ENCODE peak calls at places on chromosome 9, in five cellular contexts. M is right cardiac atrium, L is cardiac muscle cell, O is transverse colon, N is gastrocnemius medialis. S is an unnamed sample.
A peak's percentile ranks its signal among the peaks of the same experiment; 100 is the strongest.

GRCh38 chr9:124450241-124450924 is at the start of gene ADGRD2:
- DNase-seq in M (peak; percentile 68), L (peak; percentile 72), O (no peak), N (no peak), S (no peak)

GRCh38 chr9:128340691-128341434 is 536 bp downstream of the SLC27A4 start:
- DNase-seq in M (no peak), L (peak; percentile 6), O (peak; percentile 27), N (no peak), S (no peak)

GRCh38 chr9:125551781-125552180 is 155.2 kb downstream of the MAPKAP1 start:
- DNase-seq in M (no peak), L (no peak), O (no peak), N (no peak), S (no peak)

GRCh38 chr9:2729721-2730120 is 12.4 kb downstream of the KCNV2 start:
- DNase-seq in M (no peak), L (no peak), O (no peak), N (no peak), S (no peak)

GRCh38 chr9:13427587-13427986 is 148.1 kb upstream of the MPDZ start:
- DNase-seq in M (no peak), L (peak; percentile 73), O (no peak), N (no peak), S (no peak)

GRCh38 chr9:132670359-132670815 is at the start of gene GTF3C4:
- DNase-seq in M (peak; percentile 95), L (peak; percentile 92), O (peak; percentile 87), N (peak; percentile 74), S (peak; percentile 89)

GRCh38 chr9:8356406-8356805 is 556.8 kb upstream of the DMAC1 start:
- DNase-seq in M (no peak), L (no peak), O (no peak), N (no peak), S (no peak)

GRCh38 chr9:86099695-86100364 is 472 bp upstream of the GOLM1 start:
- DNase-seq in M (no peak), L (peak; percentile 49), O (peak; percentile 75), N (no peak), S (no peak)

GRCh38 chr9:134069536-134070399 is 1.9 kb upstream of the BRD3 start:
- DNase-seq in M (peak; percentile 49), L (no peak), O (no peak), N (peak; percentile 13), S (no peak)

GRCh38 chr9:37496020-37496419 is 10.3 kb downstream of the POLR1E start:
- DNase-seq in M (no peak), L (no peak), O (no peak), N (no peak), S (no peak)

GRCh38 chr9:37497320-37497719 is 11.6 kb downstream of the POLR1E start:
- DNase-seq in M (no peak), L (no peak), O (no peak), N (no peak), S (no peak)

GRCh38 chr9:37501957-37502596 is 16.3 kb downstream of the POLR1E start:
- DNase-seq in M (no peak), L (no peak), O (no peak), N (no peak), S (no peak)

GRCh38 chr9:37498457-37498856 is 12.7 kb downstream of the POLR1E start:
- DNase-seq in M (no peak), L (no peak), O (no peak), N (no peak), S (no peak)

DNA sequence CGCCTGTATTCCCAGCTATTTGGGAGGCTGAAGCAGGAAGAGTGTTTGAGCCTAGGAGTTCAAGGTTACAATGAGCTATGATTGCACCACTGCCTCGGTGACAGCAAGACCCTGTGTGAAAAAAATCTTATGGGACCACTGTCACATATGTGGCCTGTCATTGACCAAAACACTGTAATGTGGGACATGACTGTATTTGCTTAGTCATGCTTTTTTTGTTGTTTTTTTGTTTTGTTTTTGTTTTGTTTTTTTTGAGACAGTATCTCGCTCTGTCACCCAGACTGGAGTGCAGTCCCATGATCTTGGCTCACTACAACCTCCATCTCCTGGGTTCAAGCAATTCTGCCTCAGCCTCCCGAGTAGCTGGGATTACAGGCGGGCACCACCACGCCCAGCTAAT is 13.5 kb downstream of the POLR1E start:
- DNase-seq in M (no peak), L (no peak), O (no peak), N (no peak), S (no peak)
- H3K4me3 ChIP-seq in M (no peak overlapping the region), L (no peak overlapping the region), O (no peak overlapping the region), N (no peak overlapping the region), S (no peak overlapping the region)

GRCh38 chr9:129490583-129491485 is 130.1 kb downstream of the C9orf50 start:
- DNase-seq in M (peak; percentile 73), L (no peak), O (no peak), N (no peak), S (no peak)
- H3K4me1 ChIP-seq in M (peaks cover 22% of the 10 kb centered on the region), L (peaks cover 28% of the 10 kb centered on the region), O (peaks cover 69% of the 10 kb centered on the region), N (peaks cover 34% of the 10 kb centered on the region), S (peaks cover 43% of the 10 kb centered on the region)

GRCh38 chr9:122090981-122091380 is 2.1 kb downstream of the TTLL11 start:
- DNase-seq in M (no peak), L (no peak), O (no peak), N (no peak), S (no peak)
- H3K4me3 ChIP-seq in M (no peak overlapping the region), L (no peak overlapping the region), O (no peak overlapping the region), N (peak overlapping the region; percentile 79), S (peak overlapping the region; percentile 92)

DNA sequence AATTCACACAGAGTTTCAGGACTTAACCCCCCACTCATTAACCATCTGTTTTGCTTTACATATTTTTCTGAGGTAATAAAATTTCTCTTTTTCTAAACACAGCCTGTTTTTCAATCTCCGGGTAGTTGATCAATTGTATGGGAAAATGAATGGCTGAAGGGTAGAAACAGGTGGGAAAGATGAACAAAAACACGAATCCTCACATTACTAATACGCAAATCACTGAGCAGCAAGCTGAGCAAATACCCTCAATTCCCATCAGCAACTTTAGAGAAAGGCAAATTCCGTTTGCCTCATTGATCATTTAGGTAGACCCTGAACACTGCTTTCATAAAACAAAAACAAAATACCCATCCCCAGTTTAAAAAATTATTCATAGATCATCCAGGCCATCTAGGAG is 1.9 kb upstream of the CD274 start:
- DNase-seq in M (no peak), L (no peak), O (no peak), N (no peak), S (no peak)
- H3K4me1 ChIP-seq in M (peaks cover 2% of the 10 kb centered on the region), L (no peaks in the 10 kb centered on the region), O (no peaks in the 10 kb centered on the region), N (peaks cover 13% of the 10 kb centered on the region), S (peaks cover 16% of the 10 kb centered on the region)

GRCh38 chr9:20985851-20986600 is 45.4 kb downstream of the HACD4 start:
- DNase-seq in M (no peak), L (no peak), O (no peak), N (no peak), S (no peak)

GRCh38 chr9:20984471-20984870 is 47.0 kb downstream of the HACD4 start:
- DNase-seq in M (no peak), L (no peak), O (no peak), N (no peak), S (no peak)

GRCh38 chr9:20980713-20981481 is 50.5 kb downstream of the HACD4 start:
- DNase-seq in M (no peak), L (no peak), O (no peak), N (no peak), S (no peak)

GRCh38 chr9:20981486-20981885 is 50.0 kb downstream of the HACD4 start:
- DNase-seq in M (no peak), L (no peak), O (no peak), N (no peak), S (no peak)
- H3K4me3 ChIP-seq in M (no peak overlapping the region), L (no peak overlapping the region), O (no peak overlapping the region), N (no peak overlapping the region), S (peak overlapping the region; percentile 31)

DNA sequence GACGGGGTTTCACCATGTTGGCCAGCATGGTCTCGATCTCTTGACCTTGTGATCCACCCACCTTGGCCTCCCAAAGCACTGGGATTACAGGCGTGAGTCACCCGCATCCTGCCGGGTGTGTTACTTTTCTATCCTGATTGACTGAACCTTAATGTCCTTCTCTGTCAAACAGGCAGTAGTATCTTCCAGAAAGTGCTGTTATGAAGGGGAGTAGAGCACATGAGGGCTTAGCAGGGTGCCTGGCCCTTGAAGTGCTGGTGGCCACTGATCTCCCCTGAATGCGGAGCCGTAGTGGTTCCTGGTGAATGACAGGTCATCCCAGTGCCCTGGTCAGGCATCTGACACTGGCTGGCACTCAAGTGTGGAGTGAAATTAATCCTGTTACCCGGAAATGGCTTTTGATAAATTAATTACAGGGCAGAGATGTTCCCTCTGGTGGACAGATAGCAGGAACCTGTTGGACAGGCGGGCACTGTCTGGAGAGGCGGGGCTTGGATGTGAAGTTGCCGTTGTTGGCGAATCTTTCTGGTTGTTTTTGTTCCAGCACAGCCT is 28.4 kb downstream of the PRRC2B start:
- DNase-seq in M (peak; percentile 32), L (no peak), O (no peak), N (peak; percentile 57), S (no peak)
- H3K4me1 ChIP-seq in M (peaks cover 31% of the 10 kb centered on the region), L (peaks cover 49% of the 10 kb centered on the region), O (peaks cover 60% of the 10 kb centered on the region), N (peaks cover 71% of the 10 kb centered on the region), S (peaks cover 30% of the 10 kb centered on the region)

DNA sequence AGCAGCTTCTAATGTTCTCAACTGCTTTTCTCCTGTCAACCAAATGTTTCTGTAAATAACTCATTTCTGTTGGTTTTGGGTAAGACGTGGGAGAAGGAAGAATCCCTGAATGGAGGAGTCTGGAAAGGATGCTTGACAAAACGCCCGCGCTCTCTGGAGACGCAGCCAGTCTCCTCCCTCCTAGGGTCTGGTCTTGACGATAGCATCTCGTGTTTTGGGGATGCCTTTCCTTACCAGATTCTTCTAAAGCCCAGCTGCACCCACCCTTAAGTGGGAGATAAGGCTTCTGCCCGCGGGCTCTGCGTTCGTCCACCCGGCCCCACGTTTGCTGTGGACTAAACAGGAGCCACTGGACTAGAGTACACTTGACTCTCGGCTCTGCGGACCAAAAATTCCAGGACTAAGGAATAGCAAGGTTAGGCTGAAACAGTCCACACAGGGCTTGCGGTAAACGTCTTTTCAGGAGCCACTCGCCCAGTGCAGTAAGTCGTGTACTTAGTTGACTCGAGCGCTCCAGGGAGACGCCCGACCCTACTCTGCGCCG is 491 bp upstream of the CTSL start:
- DNase-seq in M (peak; percentile 51), L (no peak), O (no peak), N (no peak), S (no peak)
- H3K4me3 ChIP-seq in M (peak overlapping the region; percentile 63), L (peak overlapping the region; percentile 42), O (peak overlapping the region; percentile 59), N (peak overlapping the region; percentile 71), S (peak overlapping the region; percentile 73)